ENCODE peak calls at places on chromosomes 4 and X, in ten cellular contexts. G, M, Q, W, U, Z, T, C, B and F are unnamed samples.

GRCh38 chr4:37400326-37400881 is 155.9 kb downstream of the NWD2 start:
- DNase-seq in G (no peak), M (no peak), Q (no peak), W (no peak), U (no peak), Z (no peak), T (no peak), C (no peak), B (no peak), F (no peak)

GRCh38 chr4:118280501-118281218 is 72.1 kb downstream of the PRSS12 start:
- DNase-seq in G (peak), M (no peak), Q (peak), W (no peak), U (peak), Z (no peak), T (no peak), C (peak), B (peak), F (peak)

GRCh38 chr4:188220006-188220405 is 80.8 kb downstream of the TRIML1 start:
- DNase-seq in G (no peak), M (no peak), Q (no peak), W (no peak), U (no peak), Z (no peak), T (no peak), C (no peak), B (no peak), F (no peak)

GRCh38 chr4:161189286-161190134 is 974.3 kb downstream of the FSTL5 start:
- DNase-seq in G (no peak), M (no peak), Q (no peak), W (no peak), U (no peak), Z (no peak), T (no peak), C (no peak), B (no peak), F (no peak)

GRCh38 chrX:8323356-8323755 is 141.3 kb upstream of the VCX3B start:
- DNase-seq in G (no peak), M (no peak), Q (no peak), W (no peak), U (no peak), Z (no peak), T (no peak), C (no peak), B (no peak), F (no peak)

GRCh38 chrX:109776986-109777385 is 43.9 kb upstream of the ACSL4 start:
- DNase-seq in G (no peak), M (no peak), Q (no peak), W (no peak), U (no peak), Z (no peak), T (no peak), C (no peak), B (no peak), F (no peak)

GRCh38 chr4:153645183-153645582 is 38.9 kb upstream of the TLR2 start:
- DNase-seq in G (no peak), M (no peak), Q (peak), W (no peak), U (no peak), Z (no peak), T (no peak), C (no peak), B (no peak), F (no peak)

GRCh38 chr4:107709916-107710315 is 10.1 kb downstream of the PAPSS1 start:
- DNase-seq in G (peak), M (no peak), Q (peak), W (no peak), U (no peak), Z (no peak), T (no peak), C (no peak), B (no peak), F (no peak)

GRCh38 chr4:69822198-69822597 is 37.7 kb downstream of the SULT1E1 start:
- DNase-seq in G (no peak), M (no peak), Q (no peak), W (no peak), U (no peak), Z (no peak), T (no peak), C (no peak), B (no peak), F (no peak)

GRCh38 chr4:26145212-26145611 is 175.6 kb upstream of the RBPJ start:
- DNase-seq in G (no peak), M (no peak), Q (no peak), W (no peak), U (no peak), Z (no peak), T (no peak), C (peak), B (no peak), F (no peak)

GRCh38 chrX:77564824-77565223 is 117.6 kb downstream of the FGF16 start:
- DNase-seq in G (no peak), M (no peak), Q (peak), W (no peak), U (no peak), Z (no peak), T (no peak), C (no peak), B (no peak), F (no peak)

GRCh38 chr4:154622598-154622997 is 10.1 kb upstream of the FGG start:
- DNase-seq in G (peak), M (no peak), Q (peak), W (no peak), U (no peak), Z (no peak), T (no peak), C (peak), B (peak), F (no peak)

GRCh38 chrX:118758511-118758910 is 31.1 kb downstream of the IL13RA1 start:
- DNase-seq in G (no peak), M (no peak), Q (no peak), W (no peak), U (no peak), Z (no peak), T (no peak), C (no peak), B (no peak), F (no peak)

GRCh38 chr4:26791346-26791745 is 69.3 kb upstream of the STIM2 start:
- DNase-seq in G (no peak), M (no peak), Q (no peak), W (no peak), U (no peak), Z (no peak), T (no peak), C (no peak), B (no peak), F (no peak)